ENCODE peak calls at places on chromosomes 1 and 21, in nine cellular contexts. U, N, T, L, C, J, X, M and R are unnamed samples.

GRCh38 chr21:27212444-27212843 is 245.6 kb upstream of the ADAMTS5 start:
- DNase-seq in T (no peak), N (no peak), J (no peak), M (no peak), X (no peak), L (no peak), U (no peak), C (no peak), R (no peak)

GRCh38 chr1:163872067-163872466 is 550.3 kb downstream of the NUF2 start:
- DNase-seq in U (no peak), C (no peak), J (no peak), T (peak), X (no peak), N (no peak), M (no peak), L (no peak), R (no peak)

GRCh38 chr1:243254233-243254926 is 701 bp downstream of the CEP170 start:
- DNase-seq in N (peak), C (peak), L (peak), X (peak), M (peak), U (peak), T (peak), J (peak), R (peak)

GRCh38 chr1:222084996-222085395 is 343.1 kb upstream of the DUSP10 start:
- DNase-seq in M (no peak), J (no peak), N (no peak), U (peak), C (no peak), X (peak), T (no peak), L (no peak), R (no peak)

GRCh38 chr1:25486602-25487001 is 55.9 kb downstream of the MACO1 start:
- DNase-seq in M (no peak), J (no peak), X (no peak), L (no peak), N (no peak), T (no peak), U (peak), C (no peak), R (no peak)

GRCh38 chr1:223141021-223141420 is 2.0 kb downstream of the TLR5 start:
- DNase-seq in J (no peak), U (peak), X (no peak), C (no peak), N (no peak), M (no peak), L (no peak), T (no peak), R (no peak)

GRCh38 chr21:41975391-41976272 is 21.8 kb upstream of the C2CD2 start:
- DNase-seq in M (no peak), C (no peak), J (no peak), L (no peak), T (no peak), N (no peak), U (no peak), X (no peak), R (no peak)

GRCh38 chr1:110200666-110201065 is 9.4 kb upstream of the KCNC4 start:
- DNase-seq in X (no peak), J (no peak), U (peak), L (no peak), N (no peak), M (no peak), T (peak), C (no peak), R (no peak)

GRCh38 chr1:63868220-63868897 is 94.5 kb downstream of the ROR1 start:
- DNase-seq in U (peak), L (no peak), T (no peak), M (no peak), N (no peak), X (peak), C (no peak), J (no peak), R (no peak)

GRCh38 chr1:76073471-76073870 is 1.1 kb upstream of the ST6GALNAC3 start:
- DNase-seq in U (peak), L (no peak), M (no peak), T (peak), N (no peak), C (no peak), J (no peak), X (peak), R (no peak)

GRCh38 chr1:85581802-85582686 is 1.5 kb downstream of the CCN1 start:
- DNase-seq in T (peak), M (no peak), N (no peak), J (no peak), U (peak), C (peak), L (peak), X (peak), R (no peak)

GRCh38 chr1:186571771-186572170 is 108.5 kb downstream of the PTGS2 start:
- DNase-seq in U (no peak), M (no peak), X (no peak), L (no peak), J (no peak), T (no peak), N (no peak), C (no peak), R (no peak)

GRCh38 chr21:25421327-25422028 is 185.8 kb downstream of the MRPL39 start:
- DNase-seq in C (no peak), U (peak), X (peak), J (peak), M (peak), L (no peak), T (peak), N (no peak), R (no peak)

GRCh38 chr1:208177656-208178055 is 66.5 kb downstream of the PLXNA2 start:
- DNase-seq in M (no peak), U (no peak), L (no peak), X (peak), C (no peak), N (no peak), T (no peak), J (no peak), R (no peak)

GRCh38 chr1:46110521-46110920 is 21.9 kb downstream of the PIK3R3 start:
- DNase-seq in X (no peak), M (no peak), N (no peak), C (no peak), J (no peak), L (no peak), T (no peak), U (no peak), R (no peak)

GRCh38 chr1:197775282-197776262 is at the start of gene DENND1B:
- DNase-seq in L (peak), T (peak), X (peak), M (peak), J (peak), N (peak), U (peak), C (peak), R (peak)

GRCh38 chr1:153777648-153778047 is 2.4 kb downstream of the SLC27A3 start:
- DNase-seq in J (no peak), L (no peak), C (no peak), M (no peak), U (peak), T (no peak), N (peak), X (no peak), R (peak)

GRCh38 chr1:206556047-206556747 is 48.9 kb downstream of the RASSF5 start:
- DNase-seq in X (no peak), T (no peak), M (peak), J (no peak), C (no peak), U (no peak), N (no peak), L (no peak), R (no peak)

GRCh38 chr1:158120254-158120653 is 60.4 kb upstream of the CD1D start:
- DNase-seq in J (no peak), T (no peak), X (no peak), M (no peak), U (no peak), L (no peak), N (no peak), C (no peak), R (no peak)

GRCh38 chr1:33151115-33151514 is 30.7 kb downstream of the TRIM62 start:
- DNase-seq in U (no peak), L (no peak), M (no peak), N (no peak), J (no peak), X (no peak), C (no peak), T (no peak), R (no peak)

GRCh38 chr1:36775716-36776115 is 258.6 kb downstream of the GRIK3 start:
- DNase-seq in M (no peak), N (no peak), T (no peak), C (no peak), U (no peak), J (no peak), X (no peak), L (no peak), R (no peak)

GRCh38 chr1:200907611-200908097 is 13.0 kb downstream of the INAVA start:
- DNase-seq in L (no peak), N (no peak), U (no peak), J (no peak), M (peak), C (no peak), T (no peak), X (no peak), R (no peak)

GRCh38 chr1:64172458-64172983 is 30.9 kb upstream of the UBE2U start:
- DNase-seq in L (no peak), C (no peak), M (peak), J (no peak), T (peak), N (no peak), U (peak), X (peak), R (no peak)

GRCh38 chr1:33088119-33088906 is 7.4 kb downstream of the AZIN2 start:
- DNase-seq in N (no peak), J (no peak), M (peak), X (no peak), C (no peak), T (no peak), L (no peak), U (peak), R (no peak)

GRCh38 chr1:202798792-202799331 is 9.4 kb downstream of the KDM5B start:
- DNase-seq in L (no peak), M (no peak), T (no peak), N (no peak), U (no peak), J (no peak), C (no peak), X (no peak), R (no peak)

GRCh38 chr1:97137862-97138514 is 416.4 kb downstream of the PTBP2 start:
- DNase-seq in N (peak), X (peak), M (peak), C (no peak), J (no peak), U (peak), T (peak), L (no peak), R (no peak)

GRCh38 chr1:98278055-98278454 is 357.2 kb upstream of the DPYD start:
- DNase-seq in X (no peak), J (no peak), M (no peak), L (no peak), N (no peak), U (no peak), T (no peak), C (no peak), R (no peak)

GRCh38 chr1:183238071-183238470 is 52.0 kb downstream of the LAMC2 start:
- DNase-seq in L (no peak), U (peak), X (peak), J (no peak), M (no peak), N (no peak), C (no peak), T (peak), R (no peak)

GRCh38 chr21:31283025-31283424 is 61.0 kb downstream of the TIAM1 start:
- DNase-seq in T (no peak), J (no peak), N (no peak), X (peak), U (no peak), C (no peak), M (no peak), L (no peak), R (no peak)